ENCODE peak calls at places on chromosome 12, in seven cellular contexts. One of them, this sample, is unnamed.

GRCh38 chr12:56979628-56980027 is 22.2 kb upstream of the RDH16 start:
- DNase-seq in HFF-Myc: no peak
- DNase-seq in left ventricle myocardium inferior: no peak
- DNase-seq in progenitor cell of endocrine pancreas: no peak
- DNase-seq in mesothelial cell of epicardium: no peak
- DNase-seq in ovary: no peak
- DNase-seq in CD8-positive, alpha-beta T cell: no peak
- DNase-seq in this sample: no peak

GRCh38 chr12:93115646-93116045 is 186.6 kb upstream of the EEA1 start:
- DNase-seq in left ventricle myocardium inferior: peak
- DNase-seq in progenitor cell of endocrine pancreas: no peak
- DNase-seq in ovary: peak
- DNase-seq in mesothelial cell of epicardium: no peak
- DNase-seq in HFF-Myc: no peak
- DNase-seq in CD8-positive, alpha-beta T cell: no peak
- DNase-seq in this sample: no peak

GRCh38 chr12:52220456-52220855 is 12.6 kb upstream of the KRT7 start:
- DNase-seq in ovary: no peak
- DNase-seq in mesothelial cell of epicardium: no peak
- DNase-seq in left ventricle myocardium inferior: no peak
- DNase-seq in HFF-Myc: no peak
- DNase-seq in progenitor cell of endocrine pancreas: no peak
- DNase-seq in CD8-positive, alpha-beta T cell: no peak
- DNase-seq in this sample: no peak

GRCh38 chr12:124744659-124745467 is 118.8 kb downstream of the SCARB1 start:
- DNase-seq in mesothelial cell of epicardium: no peak
- DNase-seq in HFF-Myc: no peak
- DNase-seq in left ventricle myocardium inferior: no peak
- DNase-seq in ovary: no peak
- DNase-seq in progenitor cell of endocrine pancreas: no peak
- DNase-seq in CD8-positive, alpha-beta T cell: no peak
- DNase-seq in this sample: no peak

GRCh38 chr12:108649668-108650067 is 16.0 kb upstream of the SELPLG start:
- DNase-seq in mesothelial cell of epicardium: no peak
- DNase-seq in ovary: no peak
- DNase-seq in left ventricle myocardium inferior: no peak
- DNase-seq in CD8-positive, alpha-beta T cell: no peak
- DNase-seq in progenitor cell of endocrine pancreas: no peak
- DNase-seq in HFF-Myc: no peak
- DNase-seq in this sample: no peak

GRCh38 chr12:53427905-53428594 is 4.4 kb downstream of the AMHR2 start:
- DNase-seq in HFF-Myc: peak
- DNase-seq in CD8-positive, alpha-beta T cell: no peak
- DNase-seq in mesothelial cell of epicardium: no peak
- DNase-seq in left ventricle myocardium inferior: no peak
- DNase-seq in ovary: peak
- DNase-seq in progenitor cell of endocrine pancreas: no peak
- DNase-seq in this sample: no peak

GRCh38 chr12:65634626-65635331 is 189.5 kb upstream of the HMGA2 start:
- DNase-seq in progenitor cell of endocrine pancreas: no peak
- DNase-seq in mesothelial cell of epicardium: no peak
- DNase-seq in left ventricle myocardium inferior: no peak
- DNase-seq in CD8-positive, alpha-beta T cell: no peak
- DNase-seq in ovary: no peak
- DNase-seq in HFF-Myc: no peak
- DNase-seq in this sample: no peak

GRCh38 chr12:2805146-2805525 is 7.3 kb upstream of the ITFG2 start:
- DNase-seq in progenitor cell of endocrine pancreas: no peak
- DNase-seq in CD8-positive, alpha-beta T cell: no peak
- DNase-seq in left ventricle myocardium inferior: no peak
- DNase-seq in HFF-Myc: no peak
- DNase-seq in ovary: no peak
- DNase-seq in mesothelial cell of epicardium: no peak
- DNase-seq in this sample: no peak

GRCh38 chr12:93860659-93861373 is 183.6 kb downstream of the CRADD start:
- DNase-seq in ovary: no peak
- DNase-seq in left ventricle myocardium inferior: no peak
- DNase-seq in progenitor cell of endocrine pancreas: no peak
- DNase-seq in CD8-positive, alpha-beta T cell: no peak
- DNase-seq in mesothelial cell of epicardium: no peak
- DNase-seq in HFF-Myc: no peak
- DNase-seq in this sample: no peak

GRCh38 chr12:67424784-67425183 is 155.6 kb downstream of the CAND1 start:
- DNase-seq in mesothelial cell of epicardium: no peak
- DNase-seq in CD8-positive, alpha-beta T cell: no peak
- DNase-seq in ovary: no peak
- DNase-seq in progenitor cell of endocrine pancreas: no peak
- DNase-seq in HFF-Myc: no peak
- DNase-seq in left ventricle myocardium inferior: no peak
- DNase-seq in this sample: no peak

GRCh38 chr12:27571463-27571862 is 47.5 kb downstream of the PPFIBP1 start:
- DNase-seq in progenitor cell of endocrine pancreas: no peak
- DNase-seq in left ventricle myocardium inferior: no peak
- DNase-seq in CD8-positive, alpha-beta T cell: no peak
- DNase-seq in HFF-Myc: no peak
- DNase-seq in mesothelial cell of epicardium: no peak
- DNase-seq in ovary: no peak
- DNase-seq in this sample: no peak

GRCh38 chr12:80269953-80270552 is 170.7 kb downstream of the OTOGL start:
- DNase-seq in progenitor cell of endocrine pancreas: no peak
- DNase-seq in mesothelial cell of epicardium: no peak
- DNase-seq in ovary: no peak
- DNase-seq in left ventricle myocardium inferior: no peak
- DNase-seq in CD8-positive, alpha-beta T cell: no peak
- DNase-seq in HFF-Myc: peak
- DNase-seq in this sample: peak

GRCh38 chr12:23399402-23399933 is 550.0 kb downstream of the SOX5 start:
- DNase-seq in CD8-positive, alpha-beta T cell: no peak
- DNase-seq in left ventricle myocardium inferior: no peak
- DNase-seq in progenitor cell of endocrine pancreas: no peak
- DNase-seq in HFF-Myc: no peak
- DNase-seq in ovary: no peak
- DNase-seq in mesothelial cell of epicardium: no peak
- DNase-seq in this sample: no peak

GRCh38 chr12:42322567-42322966 is 3.3 kb downstream of the ZCRB1 start:
- DNase-seq in left ventricle myocardium inferior: no peak
- DNase-seq in HFF-Myc: no peak
- DNase-seq in progenitor cell of endocrine pancreas: no peak
- DNase-seq in mesothelial cell of epicardium: no peak
- DNase-seq in CD8-positive, alpha-beta T cell: no peak
- DNase-seq in ovary: no peak
- DNase-seq in this sample: no peak

GRCh38 chr12:29762637-29763300 is 21.0 kb downstream of the TMTC1 start:
- DNase-seq in HFF-Myc: no peak
- DNase-seq in left ventricle myocardium inferior: peak
- DNase-seq in ovary: no peak
- DNase-seq in progenitor cell of endocrine pancreas: no peak
- DNase-seq in mesothelial cell of epicardium: no peak
- DNase-seq in CD8-positive, alpha-beta T cell: no peak
- DNase-seq in this sample: no peak

GRCh38 chr12:25959069-25959961 is 833 bp downstream of the RASSF8 start:
- DNase-seq in CD8-positive, alpha-beta T cell: no peak
- DNase-seq in left ventricle myocardium inferior: peak
- DNase-seq in ovary: peak
- DNase-seq in progenitor cell of endocrine pancreas: peak
- DNase-seq in HFF-Myc: no peak
- DNase-seq in mesothelial cell of epicardium: peak
- DNase-seq in this sample: peak

GRCh38 chr12:21675641-21676040 is 18.0 kb upstream of the LDHB start:
- DNase-seq in mesothelial cell of epicardium: no peak
- DNase-seq in ovary: no peak
- DNase-seq in HFF-Myc: no peak
- DNase-seq in CD8-positive, alpha-beta T cell: no peak
- DNase-seq in progenitor cell of endocrine pancreas: no peak
- DNase-seq in left ventricle myocardium inferior: no peak
- DNase-seq in this sample: no peak

GRCh38 chr12:98424726-98425401 is 90.5 kb upstream of the TMPO start:
- DNase-seq in mesothelial cell of epicardium: peak
- DNase-seq in CD8-positive, alpha-beta T cell: peak
- DNase-seq in progenitor cell of endocrine pancreas: peak
- DNase-seq in HFF-Myc: peak
- DNase-seq in left ventricle myocardium inferior: peak
- DNase-seq in ovary: peak
- DNase-seq in this sample: peak

GRCh38 chr12:26319511-26319910 is 124.1 kb downstream of the SSPN start:
- DNase-seq in progenitor cell of endocrine pancreas: no peak
- DNase-seq in mesothelial cell of epicardium: no peak
- DNase-seq in CD8-positive, alpha-beta T cell: no peak
- DNase-seq in ovary: peak
- DNase-seq in left ventricle myocardium inferior: peak
- DNase-seq in HFF-Myc: no peak
- DNase-seq in this sample: no peak

GRCh38 chr12:100959481-100959880 is 164.9 kb downstream of the ANO4 start:
- DNase-seq in mesothelial cell of epicardium: no peak
- DNase-seq in CD8-positive, alpha-beta T cell: no peak
- DNase-seq in left ventricle myocardium inferior: no peak
- DNase-seq in HFF-Myc: no peak
- DNase-seq in progenitor cell of endocrine pancreas: no peak
- DNase-seq in ovary: no peak
- DNase-seq in this sample: no peak

GRCh38 chr12:78916845-78917480 is 52.4 kb downstream of the SYT1 start:
- DNase-seq in left ventricle myocardium inferior: no peak
- DNase-seq in ovary: no peak
- DNase-seq in progenitor cell of endocrine pancreas: no peak
- DNase-seq in CD8-positive, alpha-beta T cell: no peak
- DNase-seq in mesothelial cell of epicardium: no peak
- DNase-seq in HFF-Myc: no peak
- DNase-seq in this sample: no peak

GRCh38 chr12:127690161-127690560 is 576.8 kb upstream of the TMEM132C start:
- DNase-seq in HFF-Myc: no peak
- DNase-seq in progenitor cell of endocrine pancreas: no peak
- DNase-seq in mesothelial cell of epicardium: no peak
- DNase-seq in ovary: no peak
- DNase-seq in CD8-positive, alpha-beta T cell: no peak
- DNase-seq in left ventricle myocardium inferior: no peak
- DNase-seq in this sample: no peak
- TF ChIP-seq CTCF in HFF-Myc: peak
- TF ChIP-seq CTCF in progenitor cell of endocrine pancreas: peak
- TF ChIP-seq CTCF in mesothelial cell of epicardium: no peak
- TF ChIP-seq CTCF in ovary: no peak
- TF ChIP-seq CTCF in CD8-positive, alpha-beta T cell: no peak
- TF ChIP-seq CTCF in left ventricle myocardium inferior: no peak
- TF ChIP-seq CTCF in this sample: peak

GRCh38 chr12:111412830-111413441 is 7.2 kb downstream of the SH2B3 start:
- DNase-seq in mesothelial cell of epicardium: no peak
- DNase-seq in CD8-positive, alpha-beta T cell: no peak
- DNase-seq in ovary: no peak
- DNase-seq in left ventricle myocardium inferior: no peak
- DNase-seq in HFF-Myc: no peak
- DNase-seq in progenitor cell of endocrine pancreas: no peak
- DNase-seq in this sample: no peak

GRCh38 chr12:111409403-111410228 is 3.9 kb downstream of the SH2B3 start:
- DNase-seq in ovary: peak
- DNase-seq in HFF-Myc: no peak
- DNase-seq in CD8-positive, alpha-beta T cell: no peak
- DNase-seq in progenitor cell of endocrine pancreas: no peak
- DNase-seq in left ventricle myocardium inferior: peak
- DNase-seq in mesothelial cell of epicardium: no peak
- DNase-seq in this sample: peak

GRCh38 chr12:111410229-111411186 is 4.8 kb downstream of the SH2B3 start:
- DNase-seq in CD8-positive, alpha-beta T cell: no peak
- DNase-seq in left ventricle myocardium inferior: peak
- DNase-seq in ovary: no peak
- DNase-seq in progenitor cell of endocrine pancreas: no peak
- DNase-seq in HFF-Myc: no peak
- DNase-seq in mesothelial cell of epicardium: no peak
- DNase-seq in this sample: no peak

GRCh38 chr12:111412007-111412829 is 6.5 kb downstream of the SH2B3 start:
- DNase-seq in progenitor cell of endocrine pancreas: no peak
- DNase-seq in left ventricle myocardium inferior: peak
- DNase-seq in mesothelial cell of epicardium: no peak
- DNase-seq in HFF-Myc: no peak
- DNase-seq in ovary: no peak
- DNase-seq in CD8-positive, alpha-beta T cell: no peak
- DNase-seq in this sample: peak

DNA sequence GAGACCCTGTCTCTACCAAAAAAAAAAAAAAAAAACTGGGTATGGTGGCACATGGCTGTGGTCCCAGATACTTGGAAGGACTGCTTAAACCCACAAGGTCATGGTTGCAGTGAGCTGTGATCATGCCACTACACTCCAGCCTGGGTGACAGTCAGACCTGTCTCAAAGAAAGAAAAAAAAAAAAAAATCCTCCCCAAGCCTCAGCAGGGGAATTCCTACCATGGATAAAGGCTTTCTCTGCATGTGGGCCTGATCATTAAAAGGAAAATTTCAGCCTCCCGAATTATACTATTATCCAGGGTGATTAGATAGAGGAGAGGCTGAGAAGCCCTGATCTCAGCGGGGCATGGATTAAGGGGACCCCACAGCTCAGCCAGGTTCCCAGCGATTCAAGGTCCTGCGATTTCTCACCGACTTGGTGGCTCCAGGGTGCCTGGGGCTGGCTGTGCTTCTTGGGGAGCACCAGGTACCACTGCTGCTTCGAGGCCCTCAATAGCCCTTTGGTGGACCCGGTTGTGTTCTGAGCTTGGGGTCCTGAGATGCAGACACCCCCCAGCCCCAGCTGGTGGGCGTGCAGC is 5.6 kb downstream of the SH2B3 start:
- DNase-seq in left ventricle myocardium inferior: no peak
- DNase-seq in mesothelial cell of epicardium: no peak
- DNase-seq in ovary: no peak
- DNase-seq in progenitor cell of endocrine pancreas: no peak
- DNase-seq in CD8-positive, alpha-beta T cell: no peak
- DNase-seq in HFF-Myc: no peak
- DNase-seq in this sample: no peak
- TF ChIP-seq CTCF in left ventricle myocardium inferior: no peak
- TF ChIP-seq CTCF in mesothelial cell of epicardium: no peak
- TF ChIP-seq CTCF in ovary: no peak
- TF ChIP-seq CTCF in progenitor cell of endocrine pancreas: no peak
- TF ChIP-seq CTCF in CD8-positive, alpha-beta T cell: no peak
- TF ChIP-seq CTCF in HFF-Myc: no peak
- TF ChIP-seq CTCF in this sample: no peak

GRCh38 chr12:1758887-1759286 is 61.5 kb upstream of the LRTM2 start:
- DNase-seq in progenitor cell of endocrine pancreas: no peak
- DNase-seq in ovary: no peak
- DNase-seq in mesothelial cell of epicardium: no peak
- DNase-seq in CD8-positive, alpha-beta T cell: no peak
- DNase-seq in HFF-Myc: no peak
- DNase-seq in left ventricle myocardium inferior: no peak
- DNase-seq in this sample: no peak

GRCh38 chr12:1766110-1766509 is 54.3 kb upstream of the LRTM2 start:
- DNase-seq in CD8-positive, alpha-beta T cell: no peak
- DNase-seq in left ventricle myocardium inferior: no peak
- DNase-seq in ovary: no peak
- DNase-seq in HFF-Myc: no peak
- DNase-seq in mesothelial cell of epicardium: no peak
- DNase-seq in progenitor cell of endocrine pancreas: no peak
- DNase-seq in this sample: no peak

GRCh38 chr12:1761857-1762256 is 58.5 kb upstream of the LRTM2 start:
- DNase-seq in progenitor cell of endocrine pancreas: no peak
- DNase-seq in ovary: no peak
- DNase-seq in left ventricle myocardium inferior: no peak
- DNase-seq in HFF-Myc: no peak
- DNase-seq in CD8-positive, alpha-beta T cell: no peak
- DNase-seq in mesothelial cell of epicardium: no peak
- DNase-seq in this sample: no peak

GRCh38 chr12:1760566-1761382 is 59.6 kb upstream of the LRTM2 start:
- DNase-seq in CD8-positive, alpha-beta T cell: no peak
- DNase-seq in progenitor cell of endocrine pancreas: no peak
- DNase-seq in mesothelial cell of epicardium: no peak
- DNase-seq in left ventricle myocardium inferior: no peak
- DNase-seq in HFF-Myc: no peak
- DNase-seq in ovary: no peak
- DNase-seq in this sample: no peak
- TF ChIP-seq CTCF in CD8-positive, alpha-beta T cell: no peak
- TF ChIP-seq CTCF in progenitor cell of endocrine pancreas: no peak
- TF ChIP-seq CTCF in mesothelial cell of epicardium: no peak
- TF ChIP-seq CTCF in left ventricle myocardium inferior: no peak
- TF ChIP-seq CTCF in HFF-Myc: no peak
- TF ChIP-seq CTCF in ovary: no peak
- TF ChIP-seq CTCF in this sample: peak

GRCh38 chr12:69583203-69583602 is 2.1 kb upstream of the CCT2 start:
- DNase-seq in mesothelial cell of epicardium: no peak
- DNase-seq in HFF-Myc: no peak
- DNase-seq in left ventricle myocardium inferior: no peak
- DNase-seq in ovary: no peak
- DNase-seq in progenitor cell of endocrine pancreas: no peak
- DNase-seq in CD8-positive, alpha-beta T cell: no peak
- DNase-seq in this sample: no peak
- TF ChIP-seq CTCF in mesothelial cell of epicardium: no peak
- TF ChIP-seq CTCF in HFF-Myc: peak
- TF ChIP-seq CTCF in left ventricle myocardium inferior: no peak
- TF ChIP-seq CTCF in ovary: no peak
- TF ChIP-seq CTCF in progenitor cell of endocrine pancreas: no peak
- TF ChIP-seq CTCF in CD8-positive, alpha-beta T cell: no peak
- TF ChIP-seq CTCF in this sample: no peak

This sample was measured in neural crest cell.